ENCODE peak calls at places on chromosomes 11 and 22, in four cellular contexts. T, Y, C and O are unnamed samples.

GRCh38 chr11:94473177-94473799 is 20.4 kb downstream of the MRE11 start:
- DNase-seq in T (no peak), Y (peak; percentile 10), C (no peak), O (no peak)

GRCh38 chr22:43289976-43290663 is 53.1 kb downstream of the SCUBE1 start:
- DNase-seq in T (no peak), Y (peak; percentile 11), C (no peak), O (no peak)

GRCh38 chr11:9263840-9264380 is 1.2 kb downstream of the DENND5A start:
- DNase-seq in T (no peak), Y (peak; percentile 30), C (no peak), O (no peak)

GRCh38 chr11:117064275-117064674 is 34.0 kb downstream of the SIK3 start:
- DNase-seq in T (no peak), Y (peak; percentile 68), C (no peak), O (no peak)

GRCh38 chr11:93668171-93668570 is 6.7 kb downstream of the CEP295 start:
- DNase-seq in T (no peak), Y (peak; percentile 5), C (no peak), O (no peak)

GRCh38 chr22:30290679-30291333 is 1.5 kb upstream of the CASTOR1 start:
- DNase-seq in T (peak; percentile 20), Y (peak; percentile 48), C (no peak), O (no peak)

GRCh38 chr11:119567667-119568582 is 145.0 kb upstream of the THY1 start:
- DNase-seq in T (no peak), Y (peak; percentile 85), C (no peak), O (no peak)

GRCh38 chr11:133746663-133747306 is 98.5 kb downstream of the SPATA19 start:
- DNase-seq in T (no peak), Y (no peak), C (no peak), O (no peak)

GRCh38 chr22:40462195-40462988 is 92.0 kb downstream of the SGSM3 start:
- DNase-seq in T (no peak), Y (no peak), C (no peak), O (no peak)

GRCh38 chr11:2884424-2884815 is 1.2 kb downstream of the CDKN1C start:
- DNase-seq in T (no peak), Y (no peak), C (no peak), O (no peak)

GRCh38 chr22:30864441-30865420 is 103.8 kb downstream of the MORC2 start:
- DNase-seq in T (no peak), Y (no peak), C (peak; percentile 40), O (no peak)

GRCh38 chr11:114058026-114058706 is 1.3 kb upstream of the ZBTB16 start:
- DNase-seq in T (peak; percentile 27), Y (no peak), C (peak; percentile 60), O (peak; percentile 43)

GRCh38 chr11:12288212-12288933 is 89.0 kb upstream of the PARVA start:
- DNase-seq in T (peak; percentile 86), Y (peak; percentile 94), C (peak; percentile 95), O (peak; percentile 89)

GRCh38 chr11:95108159-95108611 is 18.5 kb downstream of the ENDOD1 start:
- DNase-seq in T (no peak), Y (peak; percentile 34), C (no peak), O (no peak)

GRCh38 chr11:62656801-62657429 is 3.8 kb upstream of the INTS5 start:
- DNase-seq in T (no peak), Y (no peak), C (no peak), O (no peak)

GRCh38 chr22:17098379-17098819 is 13.6 kb downstream of the IL17RA start:
- DNase-seq in T (no peak), Y (no peak), C (no peak), O (no peak)

GRCh38 chr11:47856186-47856585 is 8.0 kb upstream of the NUP160 start:
- DNase-seq in T (no peak), Y (peak; percentile 58), C (no peak), O (no peak)

GRCh38 chr11:46475926-46476545 is 84.5 kb upstream of the CHRM4 start:
- DNase-seq in T (no peak), Y (no peak), C (no peak), O (no peak)

GRCh38 chr11:8813658-8814057 is 97.3 kb upstream of the AKIP1 start:
- DNase-seq in T (peak; percentile 79), Y (peak; percentile 89), C (peak; percentile 88), O (peak; percentile 89)

GRCh38 chr11:123301696-123302400 is 106.8 kb upstream of the CLMP start:
- DNase-seq in T (peak; percentile 73), Y (peak; percentile 11), C (peak; percentile 93), O (peak; percentile 82)

GRCh38 chr11:125140251-125140650 is 24.3 kb upstream of the PKNOX2 start:
- DNase-seq in T (no peak), Y (no peak), C (no peak), O (no peak)

GRCh38 chr11:46330154-46330886 is 16.9 kb upstream of the DGKZ start:
- DNase-seq in T (no peak), Y (no peak), C (peak; percentile 56), O (no peak)

GRCh38 chr11:42595856-42596255 is 715.9 kb upstream of the API5 start:
- DNase-seq in T (peak; percentile 5), Y (no peak), C (no peak), O (no peak)

GRCh38 chr11:86482684-86483083 is 108.0 kb downstream of the CCDC81 start:
- DNase-seq in T (no peak), Y (no peak), C (no peak), O (no peak)
- H3K14ac ChIP-seq in T (no peak overlapping the region), Y (peak overlapping the region; percentile 77), C (no peak overlapping the region), O (no peak overlapping the region)

DNA sequence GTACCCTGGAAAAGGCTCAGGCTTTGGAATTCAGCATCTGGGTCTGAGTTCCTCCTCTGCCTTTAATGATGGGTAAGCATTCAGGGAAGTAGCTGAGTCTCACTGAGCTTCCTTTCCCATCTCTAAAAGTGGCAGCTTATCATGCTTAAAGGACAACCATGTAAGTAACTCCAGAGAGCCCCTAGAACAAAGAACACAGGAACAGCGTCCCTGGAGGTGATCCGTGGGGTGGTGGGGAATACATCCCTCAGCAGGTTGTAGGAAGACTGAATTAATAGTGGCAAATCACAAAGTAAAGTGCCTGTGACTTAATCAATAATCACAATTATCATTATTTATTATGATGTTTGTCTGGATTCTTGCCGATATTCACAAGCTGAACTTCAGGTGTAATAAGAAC is 114.7 kb upstream of the ISX start:
- DNase-seq in T (no peak), Y (no peak), C (no peak), O (no peak)
- H3K14ac ChIP-seq in T (no peak overlapping the region), Y (no peak overlapping the region), C (no peak overlapping the region), O (no peak overlapping the region)

GRCh38 chr11:64233913-64234839 is at the start of gene VEGFB:
- DNase-seq in T (no peak), Y (peak; percentile 26), C (peak; percentile 75), O (no peak)
- H3K14ac ChIP-seq in T (no peak within 1 kb of the TSS), Y (peak within 1 kb of the TSS; percentile 65), C (no peak within 1 kb of the TSS), O (no peak within 1 kb of the TSS)

GRCh38 chr11:64235427-64236161 is 1.2 kb downstream of the VEGFB start:
- DNase-seq in T (no peak), Y (no peak), C (no peak), O (no peak)

GRCh38 chr11:64238076-64238475 is 2.8 kb upstream of the FKBP2 start:
- DNase-seq in T (no peak), Y (no peak), C (no peak), O (no peak)

GRCh38 chr11:64232182-64233018 is 2.0 kb upstream of the VEGFB start:
- DNase-seq in T (no peak), Y (no peak), C (no peak), O (no peak)

GRCh38 chr11:64237484-64237951 is 3.1 kb downstream of the VEGFB start:
- DNase-seq in T (no peak), Y (no peak), C (no peak), O (no peak)

GRCh38 chr11:64234840-64235379 is 526 bp downstream of the VEGFB start:
- DNase-seq in T (no peak), Y (no peak), C (peak; percentile 70), O (no peak)
- H3K14ac ChIP-seq in T (no peak overlapping the region), Y (peak overlapping the region; percentile 56), C (no peak overlapping the region), O (no peak overlapping the region)

GRCh38 chr11:66842501-66842895 is 743 bp upstream of the RCE1 start:
- DNase-seq in T (no peak), Y (no peak), C (no peak), O (no peak)
- H3K14ac ChIP-seq in T (peak overlapping the region; percentile 31), Y (peak overlapping the region; percentile 95), C (no peak overlapping the region), O (peak overlapping the region; percentile 91)

GRCh38 chr22:36462475-36462790 is 19.0 kb downstream of the TXN2 start:
- DNase-seq in T (no peak), Y (no peak), C (no peak), O (no peak)

GRCh38 chr22:36460202-36460601 is 21.2 kb downstream of the TXN2 start:
- DNase-seq in T (no peak), Y (no peak), C (no peak), O (no peak)

GRCh38 chr22:36464715-36465231 is 16.7 kb downstream of the TXN2 start:
- DNase-seq in T (no peak), Y (no peak), C (no peak), O (no peak)

GRCh38 chr22:36463783-36464184 is 17.7 kb downstream of the TXN2 start:
- DNase-seq in T (no peak), Y (no peak), C (no peak), O (no peak)

DNA sequence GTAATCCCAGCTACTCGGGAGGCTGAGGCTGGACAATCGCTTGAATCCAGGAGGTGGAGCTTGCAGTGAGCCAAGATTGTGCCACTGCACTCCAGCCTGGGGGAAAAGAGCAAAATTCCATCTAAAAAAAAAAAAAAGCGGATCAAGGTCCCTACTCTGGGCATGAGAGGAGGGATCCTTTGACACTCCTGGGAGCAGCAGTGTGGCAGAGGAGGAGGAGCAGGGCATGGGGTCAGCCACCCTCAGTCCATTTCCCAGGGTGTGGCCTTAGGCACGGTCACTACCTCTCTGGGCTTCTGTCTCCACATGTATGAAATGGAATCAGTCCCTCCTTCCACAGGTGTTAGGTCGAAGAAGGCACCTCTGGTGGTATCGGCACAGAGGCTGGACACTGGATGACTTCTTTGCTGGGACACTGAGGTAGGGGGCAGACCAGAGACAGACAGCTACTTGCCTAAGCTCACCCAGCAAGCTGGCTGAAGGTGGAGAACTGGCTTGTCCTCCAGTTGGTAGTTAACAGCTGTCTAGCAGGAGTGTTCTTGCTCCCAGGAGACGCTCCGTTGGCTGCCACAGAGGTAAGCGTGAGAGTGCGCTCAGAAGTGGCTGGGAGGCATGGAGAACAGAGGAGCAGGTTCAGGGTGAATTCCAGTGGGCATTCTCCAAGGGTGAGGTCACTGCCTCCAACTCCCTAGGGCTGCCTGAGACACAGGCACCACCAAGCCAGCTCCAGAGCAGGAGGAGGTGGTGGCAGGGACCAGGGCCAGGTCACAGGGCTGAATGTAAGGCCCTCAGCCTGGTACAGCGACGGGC is 19.6 kb downstream of the TXN2 start:
- DNase-seq in T (no peak), Y (peak; percentile 94), C (peak; percentile 61), O (peak; percentile 81)
- H3K14ac ChIP-seq in T (no peak overlapping the region), Y (peak overlapping the region; percentile 97), C (no peak overlapping the region), O (peak overlapping the region; percentile 64)